ENCODE peak calls at places on chromosomes 1 and 21, in six cellular contexts. A, Z, Y, M, B and P are unnamed samples.

GRCh38 chr21:38989745-38990423 is 184.2 kb downstream of the ETS2 start:
- DNase-seq in A (peak), Z (no peak), Y (peak), M (peak), B (peak), P (peak)

GRCh38 chr1:21574464-21575151 is 65.4 kb downstream of the ALPL start:
- DNase-seq in A (no peak), Z (peak), Y (no peak), M (no peak), B (peak), P (peak)

GRCh38 chr1:51574796-51575195 is 42.1 kb upstream of the OSBPL9 start:
- DNase-seq in A (no peak), Z (no peak), Y (no peak), M (no peak), B (no peak), P (no peak)

GRCh38 chr1:201020040-201020591 is 3.4 kb downstream of the KIF21B start:
- DNase-seq in A (no peak), Z (no peak), Y (no peak), M (no peak), B (no peak), P (no peak)

GRCh38 chr1:203550846-203551245 is 56.9 kb downstream of the OPTC start:
- DNase-seq in A (no peak), Z (no peak), Y (no peak), M (no peak), B (no peak), P (no peak)

GRCh38 chr1:205229916-205230700 is 2.4 kb downstream of the TMCC2 start:
- DNase-seq in A (no peak), Z (no peak), Y (no peak), M (no peak), B (no peak), P (no peak)

GRCh38 chr1:14578156-14578555 is 20.3 kb upstream of the KAZN start:
- DNase-seq in A (no peak), Z (no peak), Y (no peak), M (peak), B (no peak), P (peak)

GRCh38 chr1:226034482-226034881 is 28.0 kb upstream of the H3-3A start:
- DNase-seq in A (peak), Z (no peak), Y (no peak), M (peak), B (peak), P (peak)

GRCh38 chr1:179080866-179081695 is 789 bp upstream of the TOR3A start:
- DNase-seq in A (no peak), Z (no peak), Y (no peak), M (no peak), B (no peak), P (no peak)

GRCh38 chr1:67433830-67434229 is 3.6 kb upstream of the SERBP1 start:
- DNase-seq in A (no peak), Z (no peak), Y (no peak), M (no peak), B (no peak), P (no peak)

GRCh38 chr1:58454343-58454742 is 92.2 kb downstream of the OMA1 start:
- DNase-seq in A (no peak), Z (no peak), Y (no peak), M (no peak), B (no peak), P (no peak)

GRCh38 chr1:232905324-232906034 is 44.9 kb upstream of the NTPCR start:
- DNase-seq in A (no peak), Z (no peak), Y (no peak), M (peak), B (peak), P (peak)

GRCh38 chr1:64864018-64864945 is 102.1 kb downstream of the JAK1 start:
- DNase-seq in A (no peak), Z (peak), Y (no peak), M (peak), B (no peak), P (peak)

GRCh38 chr1:228374711-228375577 is 31.7 kb downstream of the TRIM11 start:
- DNase-seq in A (peak), Z (no peak), Y (no peak), M (no peak), B (peak), P (peak)

GRCh38 chr21:29613021-29613420 is 314.3 kb downstream of the BACH1 start:
- DNase-seq in A (no peak), Z (no peak), Y (no peak), M (no peak), B (peak), P (peak)

GRCh38 chr1:32695098-32695904 is 7.3 kb downstream of the SYNC start:
- DNase-seq in A (peak), Z (peak), Y (no peak), M (peak), B (peak), P (peak)

GRCh38 chr1:59570524-59570923 is 244.2 kb upstream of the HOOK1 start:
- DNase-seq in A (no peak), Z (no peak), Y (no peak), M (peak), B (no peak), P (peak)

GRCh38 chr1:181257117-181257516 is 168.6 kb downstream of the IER5 start:
- DNase-seq in A (no peak), Z (no peak), Y (no peak), M (no peak), B (no peak), P (no peak)

GRCh38 chr1:2093636-2094035 is 43.4 kb downstream of the PRKCZ start:
- DNase-seq in A (no peak), Z (no peak), Y (no peak), M (no peak), B (no peak), P (no peak)

GRCh38 chr1:10980094-10980577 is 32.3 kb upstream of the TARDBP start:
- DNase-seq in A (peak), Z (peak), Y (peak), M (peak), B (peak), P (peak)

GRCh38 chr21:26966978-26967913 is at the start of gene ADAMTS5:
- DNase-seq in A (peak), Z (no peak), Y (no peak), M (peak), B (peak), P (peak)

GRCh38 chr1:150562384-150563339 is 13.5 kb downstream of the ADAMTSL4 start:
- DNase-seq in A (no peak), Z (no peak), Y (no peak), M (peak), B (no peak), P (no peak)

GRCh38 chr1:21534674-21535378 is 25.6 kb downstream of the ALPL start:
- DNase-seq in A (no peak), Z (peak), Y (no peak), M (peak), B (peak), P (peak)

GRCh38 chr1:87980494-87980893 is 651.8 kb downstream of the LMO4 start:
- DNase-seq in A (no peak), Z (peak), Y (no peak), M (no peak), B (no peak), P (no peak)

GRCh38 chr1:182355718-182356098 is 35.9 kb downstream of the GLUL start:
- DNase-seq in A (no peak), Z (no peak), Y (no peak), M (no peak), B (no peak), P (no peak)

GRCh38 chr1:66576645-66577044 is 42.7 kb downstream of the SGIP1 start:
- DNase-seq in A (no peak), Z (no peak), Y (peak), M (no peak), B (peak), P (peak)

GRCh38 chr1:79079770-79080169 is 73.2 kb upstream of the ADGRL4 start:
- DNase-seq in A (peak), Z (peak), Y (peak), M (peak), B (peak), P (peak)

GRCh38 chr1:66598670-66599069 is 64.7 kb downstream of the SGIP1 start:
- DNase-seq in A (peak), Z (no peak), Y (peak), M (peak), B (peak), P (peak)

GRCh38 chr1:47756006-47756405 is 241.2 kb downstream of the TRABD2B start:
- DNase-seq in A (no peak), Z (no peak), Y (no peak), M (no peak), B (no peak), P (no peak)

GRCh38 chr1:65148548-65149390 is 766 bp downstream of the AK4 start:
- DNase-seq in A (no peak), Z (peak), Y (no peak), M (peak), B (peak), P (peak)

GRCh38 chr1:59360729-59361128 is 63.8 kb downstream of the FGGY start:
- DNase-seq in A (no peak), Z (no peak), Y (no peak), M (no peak), B (no peak), P (no peak)

GRCh38 chr1:53890522-53890941 is 935 bp upstream of the YIPF1 start:
- DNase-seq in A (no peak), Z (no peak), Y (no peak), M (no peak), B (no peak), P (no peak)

GRCh38 chr1:15413563-15414449 is 4.1 kb downstream of the EFHD2 start:
- DNase-seq in A (no peak), Z (no peak), Y (no peak), M (no peak), B (no peak), P (no peak)

GRCh38 chr21:39048064-39048463 is 135.2 kb downstream of the PSMG1 start:
- DNase-seq in A (no peak), Z (peak), Y (peak), M (peak), B (peak), P (peak)

GRCh38 chr1:65681101-65681500 is 111.6 kb upstream of the PDE4B start:
- DNase-seq in A (no peak), Z (no peak), Y (peak), M (peak), B (peak), P (peak)

GRCh38 chr1:228541725-228542124 is 54.5 kb downstream of the RNF187 start:
- DNase-seq in A (no peak), Z (no peak), Y (no peak), M (no peak), B (no peak), P (no peak)

GRCh38 chr21:42269382-42269781 is 45.8 kb downstream of the TFF3 start:
- DNase-seq in A (no peak), Z (no peak), Y (no peak), M (peak), B (no peak), P (no peak)
- TF ChIP-seq CTCF in A (no peak), Z (no peak), Y (no peak), M (peak), B (no peak), P (no peak)

GRCh38 chr1:62832276-62832675 is 48.3 kb downstream of the ATG4C start:
- DNase-seq in A (no peak), Z (no peak), Y (no peak), M (no peak), B (no peak), P (no peak)
- TF ChIP-seq CTCF in A (no peak), Z (no peak), Y (no peak), M (no peak), B (no peak), P (no peak)

DNA sequence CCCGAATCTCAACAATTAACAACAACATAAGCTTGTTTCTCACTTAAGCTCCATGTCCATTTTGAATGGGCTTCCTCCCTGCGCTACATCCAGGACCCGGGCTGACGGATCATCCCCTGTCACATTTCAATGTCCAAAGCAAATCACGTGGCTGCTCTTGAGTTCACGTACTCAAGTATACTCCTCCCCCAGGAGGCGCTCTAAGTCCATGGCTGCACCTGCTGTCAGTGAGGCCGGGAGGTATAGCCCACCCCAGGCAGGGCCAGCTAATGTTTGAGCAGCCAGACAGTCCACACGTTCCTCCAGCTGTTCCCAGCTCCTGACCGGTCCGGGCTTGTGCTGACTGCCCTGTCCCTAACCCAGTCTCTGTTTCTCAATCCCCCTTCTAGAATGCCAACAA is 220.8 kb downstream of the SLC35F3 start:
- DNase-seq in A (no peak), Z (peak), Y (peak), M (peak), B (no peak), P (peak)
- TF ChIP-seq CTCF in A (peak), Z (peak), Y (peak), M (peak), B (no peak), P (no peak)

DNA sequence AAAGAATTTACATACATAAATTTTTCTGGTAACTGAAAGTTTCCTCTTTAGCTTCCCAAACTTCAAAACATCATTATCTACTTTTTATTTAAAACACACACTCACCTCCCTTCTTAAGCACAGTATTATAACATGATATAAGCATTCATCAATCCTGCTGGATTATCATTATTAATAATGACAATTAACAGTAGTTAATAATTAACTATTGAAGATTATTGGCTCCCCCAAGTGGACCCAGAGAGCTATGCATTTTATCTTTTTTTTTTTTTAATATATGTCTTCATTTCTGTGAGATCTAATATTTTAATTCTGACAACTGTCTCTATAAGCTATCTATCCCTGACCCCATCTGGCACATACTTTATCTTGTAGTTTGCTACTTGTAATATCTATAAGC is 252.1 kb upstream of the CACYBP start:
- DNase-seq in A (no peak), Z (no peak), Y (no peak), M (no peak), B (no peak), P (no peak)
- TF ChIP-seq CTCF in A (no peak), Z (no peak), Y (peak), M (peak), B (peak), P (peak)

GRCh38 chr1:38071530-38072266 is 25.1 kb upstream of the POU3F1 start:
- DNase-seq in A (peak), Z (no peak), Y (no peak), M (peak), B (peak), P (peak)
- TF ChIP-seq CTCF in A (peak), Z (no peak), Y (peak), M (peak), B (peak), P (peak)

DNA sequence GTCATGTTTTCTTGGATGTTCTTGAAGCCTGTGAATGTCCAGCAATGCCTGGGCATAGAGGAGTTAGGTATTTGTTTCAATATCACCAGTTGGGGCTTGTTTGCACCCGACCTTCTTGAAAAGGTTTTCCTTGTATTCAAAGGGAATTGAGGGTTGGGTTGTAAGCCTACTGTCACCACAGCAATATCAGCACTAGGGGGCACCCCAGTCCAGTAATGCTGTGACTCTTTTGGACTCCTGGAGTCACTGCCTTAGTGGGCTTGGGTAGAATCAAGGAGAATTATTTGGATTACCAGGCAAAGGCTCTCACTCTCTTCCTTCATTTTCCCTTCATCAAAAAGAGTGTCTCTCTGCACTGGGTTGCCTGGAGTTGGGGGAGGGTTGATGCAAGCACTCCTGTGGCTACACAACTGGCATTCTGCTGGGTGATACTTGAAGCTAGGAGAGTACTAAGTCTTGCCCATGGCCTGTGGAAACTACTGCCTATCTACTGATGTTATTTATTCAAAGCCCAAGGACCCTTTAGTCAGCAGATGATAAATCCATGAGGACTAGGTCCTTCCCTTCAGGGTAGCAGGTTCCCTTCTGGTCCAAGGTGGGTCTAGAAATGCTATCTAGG is 34.5 kb downstream of the OR10R2 start:
- DNase-seq in A (no peak), Z (peak), Y (no peak), M (peak), B (peak), P (no peak)
- TF ChIP-seq CTCF in A (peak), Z (peak), Y (no peak), M (peak), B (peak), P (no peak)